ENCODE peak calls at places on chromosomes 5 and 9, in seven cellular contexts. K is NCI-H146; N is activated CD4-positive, alpha-beta T cell treated with anti-CD3 and anti-CD28 coated beads, Interleukin-2, amount 50 U/mL, for 1 hour; A is mesothelial cell of epicardium; C is GM20000; Y is mucosa of descending colon; F is stromal cell of bone marrow. Q is an unnamed sample.

GRCh38 chr9:116464987-116465571 is 222.0 kb upstream of the TRIM32 start:
- DNase-seq in K (no peak), N (no peak), A (no peak), C (no peak), Y (no peak), F (no peak), Q (no peak)

GRCh38 chr5:145829708-145830361 is 5.3 kb downstream of the PRELID2 start:
- DNase-seq in K (no peak), N (no peak), A (no peak), C (no peak), Y (no peak), F (no peak), Q (no peak)

GRCh38 chr5:4859489-4860211 is 280.5 kb upstream of the ADAMTS16 start:
- DNase-seq in K (no peak), N (no peak), A (no peak), C (no peak), Y (no peak), F (no peak), Q (no peak)

GRCh38 chr9:91716239-91716638 is 233.8 kb downstream of the ROR2 start:
- DNase-seq in K (no peak), N (no peak), A (no peak), C (no peak), Y (no peak), F (no peak), Q (no peak)

GRCh38 chr9:134374301-134375010 is 48.2 kb downstream of the RXRA start:
- DNase-seq in K (no peak), N (no peak), A (no peak), C (no peak), Y (no peak), F (no peak), Q (no peak)

GRCh38 chr5:174623438-174624019 is 100.9 kb upstream of the MSX2 start:
- DNase-seq in K (no peak), N (no peak), A (no peak), C (no peak), Y (no peak), F (no peak), Q (no peak)

GRCh38 chr5:10593531-10594181 is 29.8 kb downstream of the ANKRD33B start:
- DNase-seq in K (no peak), N (no peak), A (no peak), C (no peak), Y (no peak), F (no peak), Q (no peak)

GRCh38 chr9:130244548-130245165 is 20.9 kb upstream of the HMCN2 start:
- DNase-seq in K (no peak), N (no peak), A (no peak), C (no peak), Y (no peak), F (no peak), Q (no peak)

GRCh38 chr9:3497406-3497805 is 28.4 kb downstream of the RFX3 start:
- DNase-seq in K (no peak), N (no peak), A (no peak), C (no peak), Y (no peak), F (peak), Q (no peak)

GRCh38 chr5:11177993-11178711 is 417.1 kb upstream of the DAP start:
- DNase-seq in K (no peak), N (no peak), A (no peak), C (no peak), Y (no peak), F (no peak), Q (no peak)

GRCh38 chr9:121779381-121780117 is 128.1 kb downstream of the DAB2IP start:
- DNase-seq in K (no peak), N (no peak), A (no peak), C (no peak), Y (no peak), F (no peak), Q (no peak)

GRCh38 chr9:108973876-108974275 is 39.4 kb downstream of the CTNNAL1 start:
- DNase-seq in K (no peak), N (no peak), A (no peak), C (no peak), Y (no peak), F (no peak), Q (no peak)

GRCh38 chr5:77960305-77960704 is 184.2 kb upstream of the TBCA start:
- DNase-seq in K (no peak), N (no peak), A (no peak), C (no peak), Y (no peak), F (no peak), Q (no peak)

GRCh38 chr9:8733096-8733954 is 933.7 kb upstream of the DMAC1 start:
- DNase-seq in K (peak), N (no peak), A (no peak), C (no peak), Y (no peak), F (no peak), Q (no peak)

GRCh38 chr5:178115136-178115834 is 2.0 kb downstream of the N4BP3 start:
- DNase-seq in K (no peak), N (no peak), A (no peak), C (peak), Y (no peak), F (no peak), Q (peak)

GRCh38 chr9:115202960-115203751 is 85.2 kb upstream of the TNC start:
- DNase-seq in K (no peak), N (no peak), A (no peak), C (no peak), Y (no peak), F (peak), Q (no peak)

GRCh38 chr5:134394932-134395331 is 16.7 kb downstream of the CDKN2AIPNL start:
- DNase-seq in K (no peak), N (no peak), A (no peak), C (no peak), Y (no peak), F (no peak), Q (no peak)

GRCh38 chr5:31408814-31409213 is 123.1 kb downstream of the DROSHA start:
- DNase-seq in K (no peak), N (no peak), A (no peak), C (no peak), Y (no peak), F (peak), Q (no peak)

GRCh38 chr9:128323192-128323730 is 622 bp downstream of the COQ4 start:
- DNase-seq in K (no peak), N (no peak), A (no peak), C (peak), Y (no peak), F (no peak), Q (no peak)

GRCh38 chr9:121860744-121861143 is 209.3 kb downstream of the DAB2IP start:
- DNase-seq in K (no peak), N (no peak), A (no peak), C (no peak), Y (no peak), F (no peak), Q (no peak)

GRCh38 chr9:31119882-31120481 is 1264.5 kb upstream of the ACO1 start:
- DNase-seq in K (peak), N (peak), A (no peak), C (peak), Y (no peak), F (peak), Q (peak)

GRCh38 chr5:34687269-34688011 is 31.3 kb downstream of the RAI14 start:
- DNase-seq in K (no peak), N (no peak), A (no peak), C (no peak), Y (no peak), F (no peak), Q (no peak)

GRCh38 chr9:82780017-82780416 is 282.9 kb downstream of the RASEF start:
- DNase-seq in K (no peak), N (no peak), A (no peak), C (no peak), Y (no peak), F (no peak), Q (no peak)

GRCh38 chr9:134290603-134291451 is 35.4 kb upstream of the RXRA start:
- DNase-seq in K (no peak), N (no peak), A (no peak), C (no peak), Y (peak), F (no peak), Q (peak)

GRCh38 chr5:34597034-34597433 is 59.1 kb upstream of the RAI14 start:
- DNase-seq in K (no peak), N (no peak), A (no peak), C (no peak), Y (no peak), F (no peak), Q (no peak)